ENCODE peak calls at places on chromosomes 11 and 22, in six cellular contexts. Z is CD4-positive, alpha-beta T cell; E is GM13976; G is spleen; U is AG09309; R is astrocyte of the cerebellum. K is an unnamed sample.

GRCh38 chr11:15663778-15664218 is 549.1 kb downstream of the INSC start:
- DNase-seq in Z (no peak), E (no peak), G (no peak), U (no peak), R (no peak), K (no peak)

GRCh38 chr22:31400023-31400397 is 606 bp downstream of the DRG1 start:
- DNase-seq in Z (no peak), E (no peak), G (no peak), U (no peak), R (no peak), K (no peak)

GRCh38 chr22:36027960-36028645 is 521 bp downstream of the RBFOX2 start:
- DNase-seq in Z (no peak), E (peak; percentile 56), G (peak; percentile 81), U (no peak), R (no peak), K (no peak)

GRCh38 chr11:44748606-44749005 is 21.8 kb downstream of the TSPAN18 start:
- DNase-seq in Z (no peak), E (no peak), G (no peak), U (no peak), R (no peak), K (no peak)

GRCh38 chr11:126137146-126137545 is 74.3 kb downstream of the RPUSD4 start:
- DNase-seq in Z (no peak), E (no peak), G (no peak), U (no peak), R (no peak), K (no peak)

GRCh38 chr11:30914143-30914762 is 328.1 kb upstream of the MPPED2 start:
- DNase-seq in Z (no peak), E (peak; percentile 15), G (peak; percentile 74), U (no peak), R (peak; percentile 27), K (no peak)

GRCh38 chr11:44065851-44066731 is at the start of gene ACCS:
- DNase-seq in Z (peak; percentile 79), E (peak; percentile 88), G (peak; percentile 98), U (peak; percentile 71), R (peak; percentile 67), K (peak; percentile 86)

GRCh38 chr11:3989251-3989650 is 105.3 kb upstream of the RRM1 start:
- DNase-seq in Z (no peak), E (no peak), G (no peak), U (no peak), R (no peak), K (no peak)

GRCh38 chr11:12749442-12749841 is 75.2 kb downstream of the TEAD1 start:
- DNase-seq in Z (no peak), E (no peak), G (no peak), U (no peak), R (no peak), K (no peak)

GRCh38 chr22:30208631-30209603 is 37.6 kb downstream of the LIF start:
- DNase-seq in Z (no peak), E (peak; percentile 9), G (no peak), U (no peak), R (no peak), K (no peak)

GRCh38 chr11:69449320-69450063 is 32.0 kb upstream of the LINC01488 start:
- DNase-seq in Z (no peak), E (no peak), G (peak; percentile 88), U (no peak), R (no peak), K (peak; percentile 20)

GRCh38 chr22:27170491-27170890 is 513.1 kb downstream of the MIAT start:
- DNase-seq in Z (no peak), E (no peak), G (no peak), U (peak; percentile 91), R (peak; percentile 73), K (no peak)

GRCh38 chr11:33606762-33607161 is 93.9 kb downstream of the C11orf91 start:
- DNase-seq in Z (no peak), E (no peak), G (no peak), U (no peak), R (no peak), K (no peak)

GRCh38 chr11:94203070-94203469 is 74.4 kb downstream of the PANX1 start:
- DNase-seq in Z (no peak), E (no peak), G (no peak), U (no peak), R (no peak), K (no peak)

GRCh38 chr22:37556750-37557149 is 3.5 kb upstream of the CDC42EP1 start:
- DNase-seq in Z (no peak), E (no peak), G (no peak), U (no peak), R (no peak), K (no peak)

GRCh38 chr11:112663947-112664634 is 297.1 kb upstream of the NCAM1 start:
- DNase-seq in Z (no peak), E (no peak), G (no peak), U (no peak), R (no peak), K (no peak)

GRCh38 chr22:23431337-23432072 is 148.6 kb downstream of the IGLL1 start:
- DNase-seq in Z (no peak), E (no peak), G (no peak), U (no peak), R (no peak), K (no peak)

GRCh38 chr11:1755344-1756023 is 5.1 kb upstream of the IFITM10 start:
- DNase-seq in Z (no peak), E (no peak), G (peak; percentile 74), U (no peak), R (no peak), K (no peak)

GRCh38 chr11:1756024-1756561 is 5.7 kb upstream of the IFITM10 start:
- DNase-seq in Z (no peak), E (no peak), G (peak; percentile 82), U (no peak), R (no peak), K (no peak)

GRCh38 chr11:1757861-1758610 is 5.7 kb downstream of the CTSD start:
- DNase-seq in Z (no peak), E (no peak), G (peak; percentile 93), U (no peak), R (no peak), K (no peak)

GRCh38 chr11:1758611-1759150 is 5.0 kb downstream of the CTSD start:
- DNase-seq in Z (no peak), E (no peak), G (no peak), U (no peak), R (no peak), K (no peak)

GRCh38 chr11:1756791-1757771 is 6.6 kb downstream of the CTSD start:
- DNase-seq in Z (no peak), E (no peak), G (peak; percentile 80), U (no peak), R (no peak), K (no peak)
- TF ChIP-seq CTCF in Z (no peak), E (no peak), G (no peak), U (no peak), R (no peak), K (no peak)

GRCh38 chr11:107858217-107859070 is at the start of gene SLC35F2:
- DNase-seq in Z (peak; percentile 37), E (peak; percentile 90), G (peak; percentile 95), U (no peak), R (peak; percentile 22), K (peak; percentile 78)
- TF ChIP-seq CTCF in Z (no peak), E (peak; percentile 3), G (no peak), U (no peak), R (no peak), K (no peak)

DNA sequence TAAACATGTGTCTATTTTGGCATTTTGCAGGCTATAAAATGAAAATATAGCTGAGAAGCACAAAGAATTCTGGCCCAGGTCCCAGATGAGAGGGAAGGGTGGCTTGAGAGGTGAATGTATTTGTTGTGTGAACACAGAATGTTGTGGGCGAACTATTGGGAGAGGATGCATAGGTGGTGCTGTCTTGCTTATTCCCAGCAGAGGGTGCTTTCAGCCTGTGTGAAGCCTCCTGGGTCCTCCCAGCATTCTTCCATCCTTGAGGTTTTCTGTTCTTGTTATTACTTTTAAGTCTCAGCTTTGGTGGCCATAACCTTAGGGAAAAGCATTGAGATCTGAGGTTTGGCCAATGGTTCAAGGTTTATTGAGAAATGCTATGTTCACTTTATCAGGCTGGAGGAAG is 108.7 kb upstream of the SNX19 start:
- DNase-seq in Z (no peak), E (no peak), G (no peak), U (peak; percentile 45), R (peak; percentile 15), K (no peak)
- TF ChIP-seq CTCF in Z (no peak), E (peak; percentile 33), G (no peak), U (peak; percentile 84), R (peak; percentile 66), K (no peak)

DNA sequence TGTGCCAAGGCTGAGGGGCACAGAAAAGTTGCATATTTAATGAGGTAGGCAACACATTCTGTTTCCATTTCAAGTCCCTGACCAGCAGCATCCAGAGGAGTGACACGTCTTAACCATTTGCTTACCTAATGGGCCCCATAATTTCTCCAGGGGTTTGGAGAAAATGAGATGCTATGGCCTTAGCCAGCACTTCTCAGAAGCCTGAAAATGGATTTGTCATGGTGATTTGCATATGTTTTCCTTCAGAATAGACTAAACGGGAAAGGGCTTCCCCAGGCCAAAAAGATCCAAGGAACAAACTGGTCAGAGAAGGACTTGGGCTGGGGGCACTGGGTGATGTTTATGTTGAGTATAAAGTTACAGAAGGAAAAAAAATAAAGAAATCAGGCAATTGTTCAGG is 16.7 kb downstream of the CSRP3 start:
- DNase-seq in Z (no peak), E (no peak), G (no peak), U (no peak), R (no peak), K (no peak)
- TF ChIP-seq CTCF in Z (no peak), E (no peak), G (no peak), U (no peak), R (no peak), K (no peak)

GRCh38 chr11:114392735-114393667 is 7.3 kb downstream of the C11orf71 start:
- DNase-seq in Z (no peak), E (no peak), G (no peak), U (no peak), R (no peak), K (no peak)

GRCh38 chr11:114399490-114399889 is 821 bp downstream of the C11orf71 start:
- DNase-seq in Z (no peak), E (no peak), G (no peak), U (no peak), R (no peak), K (no peak)

GRCh38 chr11:114397349-114397982 is 2.8 kb downstream of the C11orf71 start:
- DNase-seq in Z (no peak), E (no peak), G (no peak), U (no peak), R (no peak), K (no peak)

GRCh38 chr11:114398303-114398920 is 1.9 kb downstream of the C11orf71 start:
- DNase-seq in Z (no peak), E (no peak), G (no peak), U (no peak), R (no peak), K (no peak)

DNA sequence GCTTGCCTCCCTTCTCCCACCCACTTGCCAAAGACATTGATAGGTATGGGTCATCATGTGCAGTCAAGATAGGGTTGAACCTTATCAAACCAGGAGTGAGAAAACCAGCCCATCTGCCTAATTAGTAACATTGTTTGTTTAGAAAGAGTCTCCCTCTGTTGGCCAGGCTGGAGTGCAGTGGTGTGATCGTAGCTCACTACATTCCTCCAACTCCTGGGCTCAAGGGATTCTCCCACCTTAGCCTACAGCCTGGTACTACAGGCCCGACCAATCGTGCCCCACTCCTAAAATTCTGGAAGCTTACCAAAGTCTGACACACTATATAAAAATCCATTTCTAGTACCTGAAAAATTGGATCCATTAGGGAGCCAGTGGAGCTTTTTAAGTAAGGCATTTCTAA is 4.5 kb downstream of the C11orf71 start:
- DNase-seq in Z (no peak), E (no peak), G (no peak), U (no peak), R (no peak), K (no peak)
- TF ChIP-seq CTCF in Z (no peak), E (no peak), G (no peak), U (peak; percentile 48), R (peak; percentile 38), K (no peak)